ENCODE peak calls at places on chromosomes 13 and 19, in six cellular contexts. One of them, this sample, is unnamed.

GRCh38 chr13:64480648-64481047 is 2749.5 kb downstream of the PCDH9 start:
- DNase-seq in A673: no peak
- DNase-seq in suprapubic skin: no peak
- DNase-seq in CD4-positive, alpha-beta T cell: no peak
- DNase-seq in head of caudate nucleus: no peak
- DNase-seq in ureter: no peak
- DNase-seq in this sample: no peak

GRCh38 chr13:25276748-25277147 is 10.5 kb downstream of the MTMR6 start:
- DNase-seq in A673: no peak
- DNase-seq in suprapubic skin: no peak
- DNase-seq in CD4-positive, alpha-beta T cell: no peak
- DNase-seq in head of caudate nucleus: no peak
- DNase-seq in ureter: no peak
- DNase-seq in this sample: no peak

GRCh38 chr13:30346159-30346788 is 38.9 kb upstream of the KATNAL1 start:
- DNase-seq in A673: no peak
- DNase-seq in suprapubic skin: no peak
- DNase-seq in CD4-positive, alpha-beta T cell: peak; percentile 65
- DNase-seq in head of caudate nucleus: no peak
- DNase-seq in ureter: peak; percentile 63
- DNase-seq in this sample: no peak

GRCh38 chr19:19662866-19663291 is 597 bp downstream of the ATP13A1 start:
- DNase-seq in A673: no peak
- DNase-seq in suprapubic skin: no peak
- DNase-seq in CD4-positive, alpha-beta T cell: no peak
- DNase-seq in head of caudate nucleus: no peak
- DNase-seq in ureter: no peak
- DNase-seq in this sample: no peak

GRCh38 chr19:5358173-5358800 is 17.7 kb upstream of the PTPRS start:
- DNase-seq in A673: peak; percentile 53
- DNase-seq in suprapubic skin: no peak
- DNase-seq in CD4-positive, alpha-beta T cell: no peak
- DNase-seq in head of caudate nucleus: no peak
- DNase-seq in ureter: no peak
- DNase-seq in this sample: no peak

GRCh38 chr13:88622362-88622973 is 951.3 kb downstream of the SLITRK5 start:
- DNase-seq in A673: no peak
- DNase-seq in suprapubic skin: no peak
- DNase-seq in CD4-positive, alpha-beta T cell: no peak
- DNase-seq in head of caudate nucleus: no peak
- DNase-seq in ureter: no peak
- DNase-seq in this sample: no peak

GRCh38 chr19:44557933-44558332 is 28.5 kb upstream of the CEACAM20 start:
- DNase-seq in A673: no peak
- DNase-seq in suprapubic skin: no peak
- DNase-seq in CD4-positive, alpha-beta T cell: no peak
- DNase-seq in head of caudate nucleus: no peak
- DNase-seq in ureter: no peak
- DNase-seq in this sample: no peak

GRCh38 chr13:50955807-50956206 is 46.2 kb downstream of the RNASEH2B start:
- DNase-seq in A673: no peak
- DNase-seq in suprapubic skin: no peak
- DNase-seq in CD4-positive, alpha-beta T cell: no peak
- DNase-seq in head of caudate nucleus: no peak
- DNase-seq in ureter: no peak
- DNase-seq in this sample: no peak

GRCh38 chr13:72430923-72431322 is 296.5 kb downstream of the MZT1 start:
- DNase-seq in A673: no peak
- DNase-seq in suprapubic skin: no peak
- DNase-seq in CD4-positive, alpha-beta T cell: no peak
- DNase-seq in head of caudate nucleus: no peak
- DNase-seq in ureter: no peak
- DNase-seq in this sample: no peak

GRCh38 chr13:109297628-109298027 is 488.8 kb downstream of the IRS2 start:
- DNase-seq in A673: no peak
- DNase-seq in suprapubic skin: no peak
- DNase-seq in CD4-positive, alpha-beta T cell: no peak
- DNase-seq in head of caudate nucleus: no peak
- DNase-seq in ureter: no peak
- DNase-seq in this sample: no peak

GRCh38 chr13:23969672-23970071 is 72.4 kb upstream of the C1QTNF9B start:
- DNase-seq in A673: no peak
- DNase-seq in suprapubic skin: no peak
- DNase-seq in CD4-positive, alpha-beta T cell: no peak
- DNase-seq in head of caudate nucleus: no peak
- DNase-seq in ureter: no peak
- DNase-seq in this sample: no peak

GRCh38 chr13:28753208-28753892 is 34.6 kb upstream of the SLC46A3 start:
- DNase-seq in A673: peak; percentile 90
- DNase-seq in suprapubic skin: no peak
- DNase-seq in CD4-positive, alpha-beta T cell: no peak
- DNase-seq in head of caudate nucleus: no peak
- DNase-seq in ureter: peak; percentile 46
- DNase-seq in this sample: no peak

GRCh38 chr19:51131780-51132680 is 7.3 kb downstream of the SIGLEC9 start:
- DNase-seq in A673: no peak
- DNase-seq in suprapubic skin: peak; percentile 78
- DNase-seq in CD4-positive, alpha-beta T cell: peak; percentile 48
- DNase-seq in head of caudate nucleus: no peak
- DNase-seq in ureter: no peak
- DNase-seq in this sample: no peak

GRCh38 chr19:45667620-45668341 is at the start of gene GIPR:
- DNase-seq in A673: peak; percentile 54
- DNase-seq in suprapubic skin: no peak
- DNase-seq in CD4-positive, alpha-beta T cell: peak; percentile 59
- DNase-seq in head of caudate nucleus: peak; percentile 26
- DNase-seq in ureter: peak; percentile 63
- DNase-seq in this sample: no peak

GRCh38 chr19:45591004-45591637 is 6.5 kb upstream of the OPA3 start:
- DNase-seq in A673: peak; percentile 54
- DNase-seq in suprapubic skin: no peak
- DNase-seq in CD4-positive, alpha-beta T cell: no peak
- DNase-seq in head of caudate nucleus: peak; percentile 31
- DNase-seq in ureter: no peak
- DNase-seq in this sample: no peak

GRCh38 chr13:60627071-60627686 is 230.2 kb downstream of the TDRD3 start:
- DNase-seq in A673: peak; percentile 79
- DNase-seq in suprapubic skin: no peak
- DNase-seq in CD4-positive, alpha-beta T cell: no peak
- DNase-seq in head of caudate nucleus: peak; percentile 9
- DNase-seq in ureter: no peak
- DNase-seq in this sample: no peak

GRCh38 chr19:51882518-51882917 is 5.2 kb downstream of the ZNF577 start:
- DNase-seq in A673: no peak
- DNase-seq in suprapubic skin: no peak
- DNase-seq in CD4-positive, alpha-beta T cell: no peak
- DNase-seq in head of caudate nucleus: no peak
- DNase-seq in ureter: no peak
- DNase-seq in this sample: no peak

GRCh38 chr19:17259934-17260333 is 4.6 kb downstream of the USHBP1 start:
- DNase-seq in A673: no peak
- DNase-seq in suprapubic skin: no peak
- DNase-seq in CD4-positive, alpha-beta T cell: no peak
- DNase-seq in head of caudate nucleus: no peak
- DNase-seq in ureter: no peak
- DNase-seq in this sample: no peak

GRCh38 chr13:105778196-105778595 is 757.3 kb downstream of the EFNB2 start:
- DNase-seq in A673: no peak
- DNase-seq in suprapubic skin: no peak
- DNase-seq in CD4-positive, alpha-beta T cell: no peak
- DNase-seq in head of caudate nucleus: no peak
- DNase-seq in ureter: no peak
- DNase-seq in this sample: no peak

This sample was measured in substantia nigra.